ENCODE peak calls at places on chromosomes 4 and X, in ten cellular contexts. One of them, this sample, is unnamed.

GRCh38 chrX:15336023-15336413 is 695 bp upstream of the PIGA start:
- DNase-seq in HFF-Myc: peak
- DNase-seq in cardiac fibroblast: peak
- DNase-seq in heart right ventricle: no peak
- DNase-seq in astrocyte of the spinal cord: peak
- DNase-seq in A549: peak
- DNase-seq in colonic mucosa: no peak
- DNase-seq in CD8-positive, alpha-beta T cell: peak
- DNase-seq in OCI-LY7: peak
- DNase-seq in upper lobe of left lung: no peak
- DNase-seq in this sample: peak

GRCh38 chr4:150679767-150680088 is 97.8 kb downstream of the MAB21L2 start:
- DNase-seq in HFF-Myc: no peak
- DNase-seq in cardiac fibroblast: no peak
- DNase-seq in heart right ventricle: no peak
- DNase-seq in astrocyte of the spinal cord: peak
- DNase-seq in A549: no peak
- DNase-seq in colonic mucosa: no peak
- DNase-seq in CD8-positive, alpha-beta T cell: no peak
- DNase-seq in OCI-LY7: no peak
- DNase-seq in upper lobe of left lung: no peak
- DNase-seq in this sample: no peak

GRCh38 chr4:72505314-72505744 is 63.7 kb downstream of the ADAMTS3 start:
- DNase-seq in HFF-Myc: peak
- DNase-seq in cardiac fibroblast: peak
- DNase-seq in heart right ventricle: peak
- DNase-seq in astrocyte of the spinal cord: peak
- DNase-seq in A549: no peak
- DNase-seq in colonic mucosa: no peak
- DNase-seq in CD8-positive, alpha-beta T cell: no peak
- DNase-seq in OCI-LY7: peak
- DNase-seq in upper lobe of left lung: no peak
- DNase-seq in this sample: peak

GRCh38 chrX:148049441-148049840 is 68.3 kb downstream of the FMR1NB start:
- DNase-seq in HFF-Myc: no peak
- DNase-seq in cardiac fibroblast: peak
- DNase-seq in heart right ventricle: no peak
- DNase-seq in astrocyte of the spinal cord: peak
- DNase-seq in A549: peak
- DNase-seq in colonic mucosa: no peak
- DNase-seq in CD8-positive, alpha-beta T cell: no peak
- DNase-seq in OCI-LY7: peak
- DNase-seq in upper lobe of left lung: no peak
- DNase-seq in this sample: no peak

GRCh38 chrX:143934542-143934941 is 50.7 kb downstream of the UBE2NL start:
- DNase-seq in HFF-Myc: no peak
- DNase-seq in cardiac fibroblast: peak
- DNase-seq in heart right ventricle: no peak
- DNase-seq in astrocyte of the spinal cord: no peak
- DNase-seq in A549: no peak
- DNase-seq in colonic mucosa: no peak
- DNase-seq in CD8-positive, alpha-beta T cell: no peak
- DNase-seq in OCI-LY7: no peak
- DNase-seq in upper lobe of left lung: no peak
- DNase-seq in this sample: no peak

GRCh38 chrX:43882294-43882681 is at the start of gene MAOB:
- DNase-seq in HFF-Myc: no peak
- DNase-seq in cardiac fibroblast: no peak
- DNase-seq in heart right ventricle: peak
- DNase-seq in astrocyte of the spinal cord: no peak
- DNase-seq in A549: no peak
- DNase-seq in colonic mucosa: peak
- DNase-seq in CD8-positive, alpha-beta T cell: no peak
- DNase-seq in OCI-LY7: no peak
- DNase-seq in upper lobe of left lung: peak
- DNase-seq in this sample: no peak

GRCh38 chr4:95118507-95118906 is 360.8 kb downstream of the BMPR1B start:
- DNase-seq in HFF-Myc: no peak
- DNase-seq in cardiac fibroblast: no peak
- DNase-seq in heart right ventricle: no peak
- DNase-seq in astrocyte of the spinal cord: no peak
- DNase-seq in A549: no peak
- DNase-seq in colonic mucosa: no peak
- DNase-seq in CD8-positive, alpha-beta T cell: no peak
- DNase-seq in OCI-LY7: no peak
- DNase-seq in upper lobe of left lung: no peak
- DNase-seq in this sample: peak

GRCh38 chr4:100935090-100935489 is 412.2 kb downstream of the PPP3CA start:
- DNase-seq in HFF-Myc: peak
- DNase-seq in cardiac fibroblast: peak
- DNase-seq in heart right ventricle: no peak
- DNase-seq in astrocyte of the spinal cord: no peak
- DNase-seq in A549: peak
- DNase-seq in colonic mucosa: no peak
- DNase-seq in CD8-positive, alpha-beta T cell: no peak
- DNase-seq in OCI-LY7: peak
- DNase-seq in upper lobe of left lung: no peak
- DNase-seq in this sample: peak

GRCh38 chr4:106369456-106370060 is 980 bp upstream of the GIMD1 start:
- DNase-seq in HFF-Myc: peak
- DNase-seq in cardiac fibroblast: peak
- DNase-seq in heart right ventricle: peak
- DNase-seq in astrocyte of the spinal cord: peak
- DNase-seq in A549: peak
- DNase-seq in colonic mucosa: peak
- DNase-seq in CD8-positive, alpha-beta T cell: no peak
- DNase-seq in OCI-LY7: peak
- DNase-seq in upper lobe of left lung: no peak
- DNase-seq in this sample: peak

GRCh38 chr4:154781126-154781982 is at the start of gene RBM46:
- DNase-seq in HFF-Myc: no peak
- DNase-seq in cardiac fibroblast: no peak
- DNase-seq in heart right ventricle: no peak
- DNase-seq in astrocyte of the spinal cord: no peak
- DNase-seq in A549: no peak
- DNase-seq in colonic mucosa: no peak
- DNase-seq in CD8-positive, alpha-beta T cell: no peak
- DNase-seq in OCI-LY7: no peak
- DNase-seq in upper lobe of left lung: peak
- DNase-seq in this sample: no peak

GRCh38 chr4:125125256-125125655 is 189.5 kb upstream of the FAT4 start:
- DNase-seq in HFF-Myc: no peak
- DNase-seq in cardiac fibroblast: peak
- DNase-seq in heart right ventricle: no peak
- DNase-seq in astrocyte of the spinal cord: peak
- DNase-seq in A549: no peak
- DNase-seq in colonic mucosa: no peak
- DNase-seq in CD8-positive, alpha-beta T cell: no peak
- DNase-seq in OCI-LY7: no peak
- DNase-seq in upper lobe of left lung: no peak
- DNase-seq in this sample: no peak

GRCh38 chrX:53681661-53682060 is 4.9 kb downstream of the HUWE1 start:
- DNase-seq in HFF-Myc: no peak
- DNase-seq in cardiac fibroblast: peak
- DNase-seq in heart right ventricle: no peak
- DNase-seq in astrocyte of the spinal cord: peak
- DNase-seq in A549: no peak
- DNase-seq in colonic mucosa: no peak
- DNase-seq in CD8-positive, alpha-beta T cell: no peak
- DNase-seq in OCI-LY7: no peak
- DNase-seq in upper lobe of left lung: no peak
- DNase-seq in this sample: no peak

GRCh38 chrX:41406211-41406610 is 40.9 kb upstream of the NYX start:
- DNase-seq in HFF-Myc: no peak
- DNase-seq in cardiac fibroblast: no peak
- DNase-seq in heart right ventricle: no peak
- DNase-seq in astrocyte of the spinal cord: no peak
- DNase-seq in A549: no peak
- DNase-seq in colonic mucosa: no peak
- DNase-seq in CD8-positive, alpha-beta T cell: no peak
- DNase-seq in OCI-LY7: no peak
- DNase-seq in upper lobe of left lung: no peak
- DNase-seq in this sample: no peak

GRCh38 chr4:1401409-1402020 is 4.7 kb downstream of the NKX1-1 start:
- DNase-seq in HFF-Myc: no peak
- DNase-seq in cardiac fibroblast: no peak
- DNase-seq in heart right ventricle: no peak
- DNase-seq in astrocyte of the spinal cord: no peak
- DNase-seq in A549: no peak
- DNase-seq in colonic mucosa: no peak
- DNase-seq in CD8-positive, alpha-beta T cell: no peak
- DNase-seq in OCI-LY7: no peak
- DNase-seq in upper lobe of left lung: peak
- DNase-seq in this sample: no peak

GRCh38 chr4:8323947-8324555 is 54.5 kb downstream of the HTRA3 start:
- DNase-seq in HFF-Myc: no peak
- DNase-seq in cardiac fibroblast: no peak
- DNase-seq in heart right ventricle: peak
- DNase-seq in astrocyte of the spinal cord: no peak
- DNase-seq in A549: no peak
- DNase-seq in colonic mucosa: no peak
- DNase-seq in CD8-positive, alpha-beta T cell: no peak
- DNase-seq in OCI-LY7: no peak
- DNase-seq in upper lobe of left lung: no peak
- DNase-seq in this sample: no peak

GRCh38 chrX:74063426-74064155 is 240.4 kb upstream of the ZCCHC13 start:
- DNase-seq in HFF-Myc: no peak
- DNase-seq in cardiac fibroblast: no peak
- DNase-seq in heart right ventricle: no peak
- DNase-seq in astrocyte of the spinal cord: no peak
- DNase-seq in A549: no peak
- DNase-seq in colonic mucosa: no peak
- DNase-seq in CD8-positive, alpha-beta T cell: no peak
- DNase-seq in OCI-LY7: no peak
- DNase-seq in upper lobe of left lung: no peak
- DNase-seq in this sample: no peak
- H3K4me3 ChIP-seq in HFF-Myc: no peak
- H3K4me3 ChIP-seq in cardiac fibroblast: no peak
- H3K4me3 ChIP-seq in heart right ventricle: no peak
- H3K4me3 ChIP-seq in astrocyte of the spinal cord: no peak
- H3K4me3 ChIP-seq in A549: no peak
- H3K4me3 ChIP-seq in colonic mucosa: no peak
- H3K4me3 ChIP-seq in CD8-positive, alpha-beta T cell: no peak
- H3K4me3 ChIP-seq in OCI-LY7: no peak
- H3K4me3 ChIP-seq in upper lobe of left lung: no peak
- H3K4me3 ChIP-seq in this sample: no peak

GRCh38 chr4:9894604-9895361 is 113.3 kb downstream of the DRD5 start:
- DNase-seq in HFF-Myc: no peak
- DNase-seq in cardiac fibroblast: no peak
- DNase-seq in heart right ventricle: no peak
- DNase-seq in astrocyte of the spinal cord: no peak
- DNase-seq in A549: no peak
- DNase-seq in colonic mucosa: no peak
- DNase-seq in CD8-positive, alpha-beta T cell: no peak
- DNase-seq in OCI-LY7: no peak
- DNase-seq in upper lobe of left lung: no peak
- DNase-seq in this sample: no peak

GRCh38 chr4:9901262-9901661 is 119.8 kb downstream of the DRD5 start:
- DNase-seq in HFF-Myc: no peak
- DNase-seq in cardiac fibroblast: no peak
- DNase-seq in heart right ventricle: no peak
- DNase-seq in astrocyte of the spinal cord: no peak
- DNase-seq in A549: no peak
- DNase-seq in colonic mucosa: no peak
- DNase-seq in CD8-positive, alpha-beta T cell: no peak
- DNase-seq in OCI-LY7: no peak
- DNase-seq in upper lobe of left lung: no peak
- DNase-seq in this sample: no peak

GRCh38 chr4:9893329-9894108 is 112.1 kb downstream of the DRD5 start:
- DNase-seq in HFF-Myc: no peak
- DNase-seq in cardiac fibroblast: no peak
- DNase-seq in heart right ventricle: no peak
- DNase-seq in astrocyte of the spinal cord: no peak
- DNase-seq in A549: no peak
- DNase-seq in colonic mucosa: no peak
- DNase-seq in CD8-positive, alpha-beta T cell: no peak
- DNase-seq in OCI-LY7: no peak
- DNase-seq in upper lobe of left lung: no peak
- DNase-seq in this sample: no peak

GRCh38 chr4:9898596-9899345 is 117.3 kb downstream of the DRD5 start:
- DNase-seq in HFF-Myc: no peak
- DNase-seq in cardiac fibroblast: peak
- DNase-seq in heart right ventricle: peak
- DNase-seq in astrocyte of the spinal cord: no peak
- DNase-seq in A549: peak
- DNase-seq in colonic mucosa: peak
- DNase-seq in CD8-positive, alpha-beta T cell: no peak
- DNase-seq in OCI-LY7: no peak
- DNase-seq in upper lobe of left lung: no peak
- DNase-seq in this sample: peak
- TF ChIP-seq CTCF in HFF-Myc: peak
- TF ChIP-seq CTCF in cardiac fibroblast: peak
- TF ChIP-seq CTCF in heart right ventricle: peak
- TF ChIP-seq CTCF in astrocyte of the spinal cord: no peak
- TF ChIP-seq CTCF in A549: no peak
- TF ChIP-seq CTCF in colonic mucosa: no peak
- TF ChIP-seq CTCF in CD8-positive, alpha-beta T cell: no peak
- TF ChIP-seq CTCF in OCI-LY7: peak
- TF ChIP-seq CTCF in upper lobe of left lung: peak
- TF ChIP-seq CTCF in this sample: peak

DNA sequence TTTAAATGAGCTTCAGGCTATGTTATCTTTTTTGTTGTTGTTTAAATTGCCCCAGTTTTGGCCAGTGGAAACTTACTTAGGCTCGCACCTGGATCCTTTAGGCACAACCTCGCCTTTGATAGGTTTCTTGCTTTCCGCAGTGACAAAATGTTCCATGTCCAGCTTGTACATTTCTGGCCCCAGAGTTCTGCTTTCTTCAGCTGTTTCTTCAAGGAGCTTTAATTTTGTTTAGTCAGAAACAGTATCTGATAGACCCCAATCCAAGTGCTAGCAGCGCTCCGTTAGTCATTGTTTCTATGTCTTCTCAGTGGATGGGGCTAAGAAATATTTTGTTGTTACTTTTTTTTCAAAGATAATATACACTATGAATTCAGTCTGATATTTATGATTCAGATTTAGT is 82.8 kb downstream of the STIM2 start:
- DNase-seq in HFF-Myc: no peak
- DNase-seq in cardiac fibroblast: peak
- DNase-seq in heart right ventricle: no peak
- DNase-seq in astrocyte of the spinal cord: no peak
- DNase-seq in A549: no peak
- DNase-seq in colonic mucosa: no peak
- DNase-seq in CD8-positive, alpha-beta T cell: no peak
- DNase-seq in OCI-LY7: no peak
- DNase-seq in upper lobe of left lung: no peak
- DNase-seq in this sample: no peak
- H3K4me3 ChIP-seq in HFF-Myc: no peak
- H3K4me3 ChIP-seq in cardiac fibroblast: no peak
- H3K4me3 ChIP-seq in heart right ventricle: no peak
- H3K4me3 ChIP-seq in astrocyte of the spinal cord: no peak
- H3K4me3 ChIP-seq in A549: no peak
- H3K4me3 ChIP-seq in colonic mucosa: no peak
- H3K4me3 ChIP-seq in CD8-positive, alpha-beta T cell: no peak
- H3K4me3 ChIP-seq in OCI-LY7: no peak
- H3K4me3 ChIP-seq in upper lobe of left lung: no peak
- H3K4me3 ChIP-seq in this sample: no peak

DNA sequence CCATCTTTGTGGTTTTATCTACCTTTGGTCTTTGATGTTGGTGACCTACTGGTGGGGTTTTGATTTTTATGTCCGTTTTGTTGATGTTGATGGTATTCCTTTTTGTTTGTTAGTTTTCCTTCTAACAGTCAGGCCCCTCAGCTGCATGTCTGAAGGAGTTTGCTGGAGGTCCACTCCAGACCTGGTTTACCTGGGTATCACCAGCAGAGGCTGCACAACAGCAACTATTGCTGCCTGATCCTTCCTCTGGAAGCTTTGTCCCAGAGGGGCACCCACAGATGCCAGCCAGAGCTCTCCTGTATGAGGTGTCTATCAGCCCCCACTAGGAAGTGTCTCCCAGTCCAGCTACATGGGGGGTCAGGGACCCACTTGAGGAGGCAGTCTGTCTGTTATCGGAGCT is 199.3 kb upstream of the WDFY3 start:
- DNase-seq in HFF-Myc: no peak
- DNase-seq in cardiac fibroblast: no peak
- DNase-seq in heart right ventricle: no peak
- DNase-seq in astrocyte of the spinal cord: no peak
- DNase-seq in A549: no peak
- DNase-seq in colonic mucosa: no peak
- DNase-seq in CD8-positive, alpha-beta T cell: no peak
- DNase-seq in OCI-LY7: no peak
- DNase-seq in upper lobe of left lung: no peak
- DNase-seq in this sample: no peak
- TF ChIP-seq CTCF in HFF-Myc: no peak
- TF ChIP-seq CTCF in cardiac fibroblast: no peak
- TF ChIP-seq CTCF in heart right ventricle: no peak
- TF ChIP-seq CTCF in astrocyte of the spinal cord: no peak
- TF ChIP-seq CTCF in A549: no peak
- TF ChIP-seq CTCF in colonic mucosa: no peak
- TF ChIP-seq CTCF in CD8-positive, alpha-beta T cell: no peak
- TF ChIP-seq CTCF in OCI-LY7: no peak
- TF ChIP-seq CTCF in upper lobe of left lung: no peak
- TF ChIP-seq CTCF in this sample: no peak

This sample was measured in LNCaP clone FGC.